ENCODE peak calls at places on chromosomes 1 and 21, in four cellular contexts. T is adrenal gland, P is ovary, S is heart left ventricle. L is an unnamed sample.

GRCh38 chr1:61828814-61829213 is 86.5 kb downstream of the PATJ start:
- DNase-seq in T (no peak), P (no peak), S (no peak), L (no peak)

GRCh38 chr1:246267426-246267825 is 239.7 kb downstream of the SMYD3 start:
- DNase-seq in T (no peak), P (no peak), S (no peak), L (no peak)

GRCh38 chr1:92992066-92992465 is 30.8 kb upstream of the DIPK1A start:
- DNase-seq in T (no peak), P (no peak), S (no peak), L (no peak)

GRCh38 chr1:88736633-88737248 is 52.7 kb downstream of the PKN2 start:
- DNase-seq in T (no peak), P (no peak), S (no peak), L (no peak)

GRCh38 chr1:1197551-1198422 is 8.6 kb downstream of the TNFRSF18 start:
- DNase-seq in T (no peak), P (peak; percentile 6), S (peak; percentile 5), L (peak; percentile 64)

GRCh38 chr1:187921426-187921825 is 1092.7 kb downstream of the PLA2G4A start:
- DNase-seq in T (no peak), P (no peak), S (no peak), L (no peak)

GRCh38 chr1:161166669-161167548 is 683 bp downstream of the PPOX start:
- DNase-seq in T (no peak), P (no peak), S (no peak), L (peak; percentile 86)

GRCh38 chr1:28144203-28145135 is 32.0 kb downstream of the PTAFR start:
- DNase-seq in T (no peak), P (no peak), S (no peak), L (peak; percentile 19)

GRCh38 chr1:230752407-230752806 is 5.2 kb downstream of the CAPN9 start:
- DNase-seq in T (no peak), P (no peak), S (no peak), L (peak; percentile 67)

GRCh38 chr1:213095467-213095866 is 44.4 kb downstream of the RPS6KC1 start:
- DNase-seq in T (no peak), P (no peak), S (no peak), L (no peak)

GRCh38 chr1:21563971-21564370 is 54.7 kb downstream of the ALPL start:
- DNase-seq in T (no peak), P (no peak), S (no peak), L (no peak)

GRCh38 chr1:1614204-1614953 is 921 bp upstream of the MIB2 start:
- DNase-seq in T (peak; percentile 83), P (no peak), S (peak; percentile 18), L (peak; percentile 82)

GRCh38 chr21:39314155-39315027 is 959 bp upstream of the BRWD1 start:
- DNase-seq in T (peak; percentile 58), P (peak; percentile 53), S (peak; percentile 46), L (no peak)

GRCh38 chr1:153122831-153123421 is 9.6 kb upstream of the SPRR2F start:
- DNase-seq in T (no peak), P (peak; percentile 62), S (no peak), L (no peak)

GRCh38 chr1:120133228-120133927 is 42.9 kb downstream of the SEC22B start:
- DNase-seq in T (no peak), P (no peak), S (no peak), L (no peak)

GRCh38 chr1:204376919-204377799 is 17.4 kb upstream of the PLEKHA6 start:
- DNase-seq in T (no peak), P (no peak), S (no peak), L (no peak)

GRCh38 chr1:51906306-51907078 is 28.0 kb upstream of the NRDC start:
- DNase-seq in T (no peak), P (no peak), S (no peak), L (no peak)

GRCh38 chr1:180881806-180882509 is 30.7 kb upstream of the KIAA1614 start:
- DNase-seq in T (no peak), P (no peak), S (no peak), L (no peak)

GRCh38 chr1:59360729-59361128 is 63.8 kb downstream of the FGGY start:
- DNase-seq in T (no peak), P (no peak), S (no peak), L (no peak)

GRCh38 chr1:168396940-168397680 is 116.4 kb downstream of the TBX19 start:
- DNase-seq in T (no peak), P (no peak), S (no peak), L (no peak)

GRCh38 chr1:182415789-182416188 is 15.3 kb upstream of the TEDDM1 start:
- DNase-seq in T (no peak), P (no peak), S (no peak), L (no peak)

GRCh38 chr1:108816049-108816882 is 40.6 kb downstream of the AKNAD1 start:
- DNase-seq in T (peak; percentile 84), P (peak; percentile 73), S (peak; percentile 73), L (no peak)

GRCh38 chr1:199690520-199690919 is 337.0 kb upstream of the NR5A2 start:
- DNase-seq in T (no peak), P (no peak), S (no peak), L (no peak)

GRCh38 chr1:199693724-199694123 is 333.8 kb upstream of the NR5A2 start:
- DNase-seq in T (no peak), P (no peak), S (no peak), L (no peak)

GRCh38 chr1:199688133-199688676 is 339.3 kb upstream of the NR5A2 start:
- DNase-seq in T (no peak), P (no peak), S (no peak), L (no peak)

GRCh38 chr1:199688774-199689173 is 338.7 kb upstream of the NR5A2 start:
- DNase-seq in T (no peak), P (no peak), S (no peak), L (no peak)

DNA sequence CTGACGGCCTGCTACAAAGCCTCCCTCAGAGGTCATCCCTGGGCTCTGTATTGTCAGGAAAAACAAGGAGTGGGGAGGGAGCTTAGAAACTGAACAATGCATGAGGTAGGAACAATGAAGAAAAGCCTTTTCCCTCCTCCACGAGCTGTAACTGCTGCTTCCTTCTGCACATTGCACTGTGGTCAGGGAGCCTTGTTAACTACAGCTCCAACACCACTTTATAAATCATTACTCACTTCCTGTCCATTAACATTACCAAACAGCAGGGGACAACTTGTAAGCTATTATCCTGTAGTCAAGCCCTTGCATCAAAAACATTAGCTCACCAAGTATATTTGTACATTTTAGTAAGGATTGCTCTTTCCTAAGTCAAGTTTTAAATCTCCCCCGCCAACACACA is 336.0 kb upstream of the NR5A2 start:
- DNase-seq in T (no peak), P (no peak), S (no peak), L (no peak)
- TF ChIP-seq POLR2A in T (no peak), P (no peak), S (no peak), L (no peak)

DNA sequence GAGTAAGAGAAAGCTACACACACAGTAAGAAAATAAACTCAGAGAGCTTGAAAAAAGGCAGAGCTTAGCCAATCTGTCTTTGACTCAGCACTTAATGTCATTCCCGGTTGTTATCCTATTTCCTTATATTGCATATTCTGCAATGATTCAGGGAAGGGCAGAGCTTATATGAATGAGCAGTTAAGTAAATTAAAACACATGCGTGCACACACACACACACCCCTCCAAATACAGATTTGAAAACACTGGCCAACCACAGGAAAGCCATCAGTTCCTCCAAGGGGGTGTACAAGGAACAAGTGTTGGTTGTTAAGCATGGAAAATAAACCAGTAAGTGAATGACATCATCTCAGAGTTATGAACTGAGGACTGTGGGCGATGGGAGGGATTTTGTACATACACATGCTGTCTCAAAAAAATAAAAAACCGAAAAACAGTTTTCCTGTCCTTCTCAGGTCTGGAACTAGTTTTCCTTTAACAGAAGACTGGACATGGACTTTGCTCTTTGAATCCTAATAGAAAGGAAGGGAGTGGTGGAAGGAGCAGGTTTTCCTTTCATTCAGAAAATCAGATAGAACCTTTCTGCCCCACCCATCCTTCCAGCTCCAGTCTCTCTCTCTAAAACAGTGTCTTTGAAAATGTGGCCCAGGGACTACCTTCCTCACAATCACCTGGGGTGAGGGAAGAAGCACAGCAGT is 955 bp downstream of the IQGAP3 start:
- DNase-seq in T (no peak), P (no peak), S (no peak), L (no peak)
- TF ChIP-seq POLR2A in T (no peak), P (no peak), S (no peak), L (no peak)

DNA sequence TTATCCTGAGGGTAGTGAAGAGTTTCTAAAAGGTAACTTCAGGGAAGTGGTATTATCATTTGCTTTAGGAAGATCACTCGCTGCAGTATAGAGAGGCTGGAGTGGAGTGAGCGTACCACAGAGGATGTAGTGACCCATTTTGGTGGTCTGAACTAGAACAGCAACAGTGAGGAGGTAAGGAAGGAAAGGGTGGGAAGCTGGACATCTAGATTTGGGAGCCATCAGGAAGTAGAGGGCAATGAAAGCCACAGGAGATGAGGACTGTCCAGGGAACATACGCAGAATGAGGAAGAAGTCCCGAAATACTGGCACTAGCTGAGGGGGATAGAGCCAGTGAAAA is 94.9 kb downstream of the PIK3R3 start:
- DNase-seq in T (no peak), P (no peak), S (no peak), L (no peak)
- TF ChIP-seq POLR2A in T (no peak), P (no peak), S (no peak), L (no peak)

GRCh38 chr1:207050768-207051614 is at the start of gene YOD1:
- DNase-seq in T (peak; percentile 95), P (peak; percentile 95), S (peak; percentile 92), L (peak; percentile 95)
- TF ChIP-seq POLR2A in T (peak; percentile 48), P (no peak), S (no peak), L (no peak)

DNA sequence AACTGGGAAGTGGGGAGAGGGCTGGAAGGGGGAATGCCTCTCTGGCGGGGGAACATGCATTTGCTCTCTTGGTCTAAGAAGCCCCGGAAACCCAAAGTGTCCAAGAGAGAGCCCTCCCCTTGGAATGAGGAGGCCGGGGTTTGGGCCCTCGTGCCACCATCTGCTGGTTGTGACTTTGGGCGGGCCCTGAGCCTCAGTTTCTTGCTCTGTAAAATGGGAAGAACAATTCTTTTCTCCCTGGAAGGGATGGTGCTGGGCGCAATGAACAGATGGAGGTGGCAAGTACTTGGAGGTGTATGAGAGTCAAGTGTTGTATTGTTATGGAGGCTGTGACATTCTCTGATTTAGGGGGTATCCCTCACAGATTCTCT is 69.9 kb upstream of the TARDBP start:
- DNase-seq in T (no peak), P (no peak), S (no peak), L (no peak)
- TF ChIP-seq POLR2A in T (no peak), P (no peak), S (no peak), L (no peak)

GRCh38 chr1:234610582-234611152 is 689 bp upstream of the IRF2BP2 start:
- DNase-seq in T (peak; percentile 97), P (peak; percentile 98), S (peak; percentile 97), L (peak; percentile 98)

GRCh38 chr1:234610061-234610581 is at the start of gene IRF2BP2:
- DNase-seq in T (peak; percentile 87), P (peak; percentile 87), S (peak; percentile 88), L (peak; percentile 96)

GRCh38 chr1:234612352-234613127 is 2.6 kb upstream of the IRF2BP2 start:
- DNase-seq in T (peak; percentile 96), P (peak; percentile 93), S (peak; percentile 92), L (peak; percentile 91)

GRCh38 chr1:234611799-234612351 is 1.9 kb upstream of the IRF2BP2 start:
- DNase-seq in T (peak; percentile 54), P (peak; percentile 48), S (peak; percentile 43), L (peak; percentile 82)

GRCh38 chr1:234611153-234611798 is 1.3 kb upstream of the IRF2BP2 start:
- DNase-seq in T (no peak), P (no peak), S (no peak), L (no peak)
- TF ChIP-seq POLR2A in T (no peak), P (no peak), S (no peak), L (peak; percentile 87)

GRCh38 chr1:211133841-211134669 is at the start of gene KCNH1:
- DNase-seq in T (peak; percentile 78), P (peak; percentile 59), S (peak; percentile 63), L (peak; percentile 90)
- TF ChIP-seq POLR2A in T (no peak), P (no peak), S (no peak), L (no peak)